ENCODE peak calls at places on chromosome 7, in nine cellular contexts. O, K, G, N, V, R, Y, X and F are unnamed samples.

GRCh38 chr7:50962962-50963374 is 180.3 kb upstream of the GRB10 start:
- DNase-seq in Y (peak; percentile 88), V (peak; percentile 62), G (peak; percentile 97), X (no peak), R (peak; percentile 79), N (peak; percentile 84), K (peak; percentile 99), O (peak; percentile 79), F (no peak)

GRCh38 chr7:10474048-10474447 is 499.6 kb upstream of the PHF14 start:
- DNase-seq in K (no peak), O (no peak), X (no peak), Y (no peak), V (no peak), N (no peak), R (peak; percentile 55), G (peak; percentile 34), F (no peak)

GRCh38 chr7:6500691-6501090 is 50.6 kb downstream of the GRID2IP start:
- DNase-seq in O (no peak), K (no peak), V (no peak), R (no peak), X (no peak), Y (no peak), G (no peak), N (no peak), F (no peak)

GRCh38 chr7:100490483-100491191 is 6.9 kb downstream of the NYAP1 start:
- DNase-seq in V (no peak), X (no peak), N (no peak), R (no peak), Y (no peak), K (no peak), G (no peak), O (no peak), F (no peak)

GRCh38 chr7:42315096-42315495 is 78.1 kb upstream of the GLI3 start:
- DNase-seq in G (no peak), R (no peak), Y (no peak), N (no peak), X (no peak), O (no peak), V (no peak), K (no peak), F (no peak)

GRCh38 chr7:80593869-80594587 is 44.4 kb upstream of the CD36 start:
- DNase-seq in G (no peak), Y (no peak), R (no peak), K (no peak), O (no peak), V (no peak), N (no peak), X (no peak), F (no peak)

GRCh38 chr7:111105269-111105668 is 14.3 kb downstream of the LRRN3 start:
- DNase-seq in Y (no peak), O (no peak), R (no peak), G (no peak), X (no peak), N (no peak), V (no peak), K (no peak), F (no peak)

GRCh38 chr7:73909051-73909941 is 48.3 kb downstream of the TMEM270 start:
- DNase-seq in R (no peak), N (no peak), V (peak; percentile 60), Y (peak; percentile 58), X (peak; percentile 69), O (no peak), K (no peak), G (no peak), F (no peak)

DNA sequence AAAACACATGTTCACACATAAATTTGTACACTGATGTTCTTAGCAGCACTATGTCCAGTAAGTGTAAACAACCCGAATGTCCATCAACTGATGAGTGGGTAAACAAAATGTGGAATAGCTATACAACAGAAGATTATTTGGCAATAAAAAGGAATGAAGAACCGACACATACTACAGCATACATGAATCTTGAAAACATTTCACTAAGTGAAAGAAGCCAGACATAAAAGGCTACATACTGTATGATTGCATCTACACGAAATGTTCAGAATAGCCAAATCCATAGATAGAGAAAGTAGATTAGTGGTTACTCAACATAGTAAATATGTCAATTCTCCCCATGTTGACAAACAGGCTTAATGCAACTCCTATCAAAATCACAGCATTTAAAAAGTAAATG is 17.2 kb downstream of the CEP41 start:
- DNase-seq in G (no peak), X (no peak), Y (no peak), N (no peak), K (no peak), V (no peak), O (no peak), R (no peak), F (no peak)
- H3K9me3 ChIP-seq in G (no peaks in the 10 kb centered on the region), X (no peaks in the 10 kb centered on the region), Y (no peaks in the 10 kb centered on the region), N (no peaks in the 10 kb centered on the region), K (no peaks in the 10 kb centered on the region), V (no peaks in the 10 kb centered on the region), O (no peaks in the 10 kb centered on the region), R (no peaks in the 10 kb centered on the region), F (no peaks in the 10 kb centered on the region)

GRCh38 chr7:43615558-43616145 is 32.7 kb downstream of the STK17A start:
- DNase-seq in N (no peak), K (no peak), R (no peak), Y (no peak), V (no peak), O (no peak), X (no peak), G (no peak), F (no peak)

GRCh38 chr7:43609097-43609496 is 26.2 kb downstream of the STK17A start:
- DNase-seq in V (no peak), O (no peak), R (no peak), K (no peak), G (no peak), N (no peak), Y (no peak), X (no peak), F (no peak)

GRCh38 chr7:43612128-43612527 is 29.2 kb downstream of the STK17A start:
- DNase-seq in G (no peak), Y (no peak), X (no peak), V (no peak), O (no peak), R (peak; percentile 49), K (no peak), N (no peak), F (no peak)

GRCh38 chr7:43616977-43617376 is 34.1 kb downstream of the STK17A start:
- DNase-seq in R (no peak), V (no peak), Y (no peak), O (no peak), N (no peak), K (no peak), G (no peak), X (no peak), F (no peak)

DNA sequence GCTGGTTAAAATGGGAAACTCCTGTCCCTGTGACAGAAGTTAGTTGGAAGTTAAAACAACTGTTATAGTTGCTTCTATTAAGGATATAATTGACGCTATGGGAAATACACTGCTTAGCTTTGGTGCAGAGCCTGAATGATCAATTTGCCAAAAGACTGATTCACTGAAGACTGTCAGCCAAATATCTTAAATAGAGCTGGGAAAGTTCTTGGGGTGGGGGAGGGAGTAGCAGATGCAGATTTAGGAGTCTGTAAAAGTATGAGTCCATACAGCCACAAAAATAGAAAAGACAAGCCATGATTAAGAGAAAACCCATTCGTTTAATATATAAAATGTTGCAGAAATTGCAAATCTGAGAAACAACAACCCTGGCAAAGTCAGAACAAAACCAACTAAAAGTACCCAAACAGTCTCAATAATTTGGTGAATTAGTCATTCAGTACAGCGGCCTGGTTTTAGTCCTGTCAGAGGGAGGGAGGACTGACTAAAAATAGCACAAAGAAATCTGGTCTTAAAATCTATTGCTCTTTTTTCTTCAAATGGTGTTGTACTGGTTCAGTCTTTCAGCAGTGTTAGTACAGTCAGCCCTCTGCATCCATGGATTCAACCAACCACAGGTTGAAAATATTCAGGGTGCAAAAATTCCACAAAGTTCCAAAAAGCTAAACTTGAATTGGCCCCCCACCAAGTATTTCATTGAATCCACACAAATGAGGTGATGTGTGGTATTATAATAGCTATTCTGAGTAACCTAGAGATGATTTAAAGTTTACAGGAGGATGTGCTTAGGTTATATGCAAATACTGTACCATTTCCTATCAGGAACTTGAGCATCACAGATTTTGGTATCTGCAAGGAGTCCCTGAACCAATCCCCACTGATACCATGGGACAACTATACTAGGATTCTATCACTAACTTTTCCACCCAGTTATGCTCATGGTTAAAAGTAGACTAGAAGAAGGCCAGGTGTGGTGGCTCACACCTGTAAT is 30.0 kb downstream of the STK17A start:
- DNase-seq in G (no peak), V (no peak), N (no peak), Y (no peak), R (peak; percentile 78), X (no peak), O (no peak), K (no peak), F (no peak)
- H3K4me3 ChIP-seq in G (no peak overlapping the region), V (no peak overlapping the region), N (no peak overlapping the region), Y (no peak overlapping the region), R (no peak overlapping the region), X (no peak overlapping the region), O (no peak overlapping the region), K (no peak overlapping the region), F (no peak overlapping the region)

GRCh38 chr7:151057989-151058765 is 480 bp upstream of the CDK5 start:
- DNase-seq in X (peak; percentile 99), V (peak; percentile 100), K (peak; percentile 99), Y (peak; percentile 99), N (peak; percentile 99), G (peak; percentile 98), O (peak; percentile 99), R (peak; percentile 100), F (peak; percentile 98)

GRCh38 chr7:151056286-151057037 is 1.2 kb downstream of the CDK5 start:
- DNase-seq in R (no peak), K (no peak), V (no peak), N (no peak), G (peak; percentile 20), O (no peak), X (no peak), Y (no peak), F (no peak)

GRCh38 chr7:151058766-151059361 is 525 bp upstream of the SLC4A2 start:
- DNase-seq in R (peak; percentile 58), Y (no peak), K (no peak), X (no peak), G (peak; percentile 30), N (no peak), O (no peak), V (no peak), F (no peak)

GRCh38 chr7:151057737-151057988 is at the start of gene CDK5:
- DNase-seq in X (no peak), O (no peak), Y (no peak), V (no peak), N (no peak), G (no peak), R (no peak), K (no peak), F (no peak)

DNA sequence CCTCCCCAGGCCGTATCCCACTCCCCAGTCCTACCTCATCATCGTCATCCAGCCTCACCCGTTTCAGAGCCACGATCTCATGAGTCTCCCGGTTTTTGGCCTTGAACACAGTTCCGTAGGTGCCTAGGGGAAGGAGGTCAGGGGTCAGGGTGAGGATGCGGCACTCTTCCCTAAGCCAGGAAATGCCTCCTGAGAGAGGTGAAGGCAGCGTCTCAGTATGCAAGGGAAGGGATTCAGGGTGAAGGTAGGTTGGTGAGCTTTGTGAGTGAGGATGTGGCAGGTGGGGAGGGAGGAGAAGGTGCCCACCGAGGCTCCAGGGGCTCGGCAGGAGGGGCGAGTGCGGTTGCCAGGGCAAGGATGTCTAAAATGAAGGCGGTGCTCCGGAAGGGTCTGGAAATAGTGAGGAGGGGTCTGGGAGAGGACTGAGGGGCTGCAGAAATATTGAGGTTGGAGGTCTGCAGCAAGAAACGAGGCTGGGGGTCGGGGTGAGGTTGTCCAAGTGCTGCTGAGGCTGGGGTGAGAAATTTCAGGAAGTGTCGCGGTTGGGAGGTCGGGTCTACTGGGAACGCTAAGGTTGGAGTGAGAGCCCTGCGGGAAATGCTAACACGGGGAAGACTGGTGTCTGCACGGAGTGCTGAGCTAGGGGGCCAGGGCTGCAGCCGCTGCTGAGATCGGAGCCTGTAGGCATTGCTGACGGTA is 510 bp downstream of the CDK5 start:
- DNase-seq in K (no peak), X (no peak), O (peak; percentile 48), Y (no peak), R (no peak), G (no peak), V (no peak), N (no peak), F (no peak)
- H3K27ac ChIP-seq in K (no peak overlapping the region), X (no peak overlapping the region), O (peak overlapping the region; percentile 75), Y (no peak overlapping the region), R (no peak overlapping the region), G (no peak overlapping the region), V (no peak overlapping the region), N (peak overlapping the region; percentile 98), F (no peak overlapping the region)

DNA sequence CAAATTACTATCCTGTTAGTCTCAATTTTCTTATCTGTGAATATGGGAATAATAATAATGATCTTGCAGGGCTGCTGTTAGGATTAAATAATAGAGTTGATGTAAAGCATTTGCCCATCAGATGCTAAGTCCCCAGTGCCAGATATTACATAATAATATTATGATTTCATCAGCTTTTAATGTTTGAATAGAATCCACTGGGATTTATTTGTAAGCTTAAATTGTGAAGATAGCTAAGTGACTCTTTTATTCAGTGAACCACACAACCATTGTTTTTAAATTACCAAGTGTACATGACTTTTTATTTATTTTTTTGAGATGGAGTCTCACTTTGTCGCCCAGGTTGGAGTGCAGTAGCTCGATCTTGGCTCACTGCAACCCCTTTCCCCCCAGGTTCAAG is 510.3 kb upstream of the DPP6 start:
- DNase-seq in Y (no peak), V (no peak), N (no peak), R (no peak), X (no peak), G (no peak), O (no peak), K (no peak), F (no peak)
- H3K9me3 ChIP-seq in Y (no peaks in the 10 kb centered on the region), V (no peaks in the 10 kb centered on the region), N (no peaks in the 10 kb centered on the region), R (no peaks in the 10 kb centered on the region), X (no peaks in the 10 kb centered on the region), G (no peaks in the 10 kb centered on the region), O (no peaks in the 10 kb centered on the region), K (no peaks in the 10 kb centered on the region), F (no peaks in the 10 kb centered on the region)